ENCODE peak calls at places on chromosome 11, in five cellular contexts. I, H, R, J and G are unnamed samples.

GRCh38 chr11:63882555-63883242 is 34.3 kb downstream of the RCOR2 start:
- DNase-seq in I (no peak), H (peak), R (no peak), J (peak), G (no peak)

GRCh38 chr11:72982286-72982685 is 159.8 kb downstream of the FCHSD2 start:
- DNase-seq in I (no peak), H (no peak), R (no peak), J (no peak), G (no peak)

GRCh38 chr11:134235399-134235798 is 10.9 kb downstream of the VPS26B start:
- DNase-seq in I (no peak), H (no peak), R (no peak), J (no peak), G (no peak)

GRCh38 chr11:110479445-110480101 is 49.8 kb downstream of the FDX1 start:
- DNase-seq in I (no peak), H (no peak), R (peak), J (no peak), G (no peak)

GRCh38 chr11:59012942-59013256 is 73.2 kb upstream of the GLYATL1B start:
- DNase-seq in I (no peak), H (no peak), R (no peak), J (peak), G (no peak)

GRCh38 chr11:57288771-57289579 is 35.8 kb downstream of the TNKS1BP1 start:
- DNase-seq in I (peak), H (no peak), R (peak), J (no peak), G (peak)

GRCh38 chr11:62601114-62601363 is 626 bp downstream of the MTA2 start:
- DNase-seq in I (no peak), H (peak), R (no peak), J (no peak), G (peak)

GRCh38 chr11:111363985-111364384 is 15.1 kb downstream of the POU2AF1 start:
- DNase-seq in I (no peak), H (no peak), R (no peak), J (no peak), G (no peak)

GRCh38 chr11:27227744-27228143 is 135.3 kb downstream of the CCDC34 start:
- DNase-seq in I (no peak), H (no peak), R (no peak), J (no peak), G (no peak)

GRCh38 chr11:109076870-109077269 is 345.1 kb upstream of the C11orf87 start:
- DNase-seq in I (no peak), H (no peak), R (no peak), J (no peak), G (no peak)

GRCh38 chr11:61815790-61816735 is 740 bp downstream of the FADS1 start:
- DNase-seq in I (peak), H (peak), R (no peak), J (peak), G (peak)

GRCh38 chr11:105867742-105868141 is 154.3 kb downstream of the MSANTD4 start:
- DNase-seq in I (no peak), H (no peak), R (no peak), J (no peak), G (no peak)

GRCh38 chr11:35553831-35554230 is 28.4 kb upstream of the PAMR1 start:
- DNase-seq in I (no peak), H (no peak), R (peak), J (no peak), G (no peak)

GRCh38 chr11:60719406-60719805 is 5.1 kb upstream of the MS4A18 start:
- DNase-seq in I (no peak), H (no peak), R (no peak), J (no peak), G (peak)

GRCh38 chr11:127564803-127565202 is 564.2 kb upstream of the KIRREL3 start:
- DNase-seq in I (no peak), H (no peak), R (no peak), J (no peak), G (no peak)

GRCh38 chr11:115112779-115113178 is 391.4 kb downstream of the CADM1 start:
- DNase-seq in I (no peak), H (no peak), R (no peak), J (no peak), G (no peak)
- TF ChIP-seq CTCF in I (no peak), H (no peak), R (no peak), J (no peak), G (no peak)

GRCh38 chr11:89405629-89406028 is 85.5 kb downstream of the NOX4 start:
- DNase-seq in I (no peak), H (no peak), R (no peak), J (no peak), G (no peak)
- TF ChIP-seq CTCF in I (peak), H (no peak), R (peak), J (no peak), G (no peak)

DNA sequence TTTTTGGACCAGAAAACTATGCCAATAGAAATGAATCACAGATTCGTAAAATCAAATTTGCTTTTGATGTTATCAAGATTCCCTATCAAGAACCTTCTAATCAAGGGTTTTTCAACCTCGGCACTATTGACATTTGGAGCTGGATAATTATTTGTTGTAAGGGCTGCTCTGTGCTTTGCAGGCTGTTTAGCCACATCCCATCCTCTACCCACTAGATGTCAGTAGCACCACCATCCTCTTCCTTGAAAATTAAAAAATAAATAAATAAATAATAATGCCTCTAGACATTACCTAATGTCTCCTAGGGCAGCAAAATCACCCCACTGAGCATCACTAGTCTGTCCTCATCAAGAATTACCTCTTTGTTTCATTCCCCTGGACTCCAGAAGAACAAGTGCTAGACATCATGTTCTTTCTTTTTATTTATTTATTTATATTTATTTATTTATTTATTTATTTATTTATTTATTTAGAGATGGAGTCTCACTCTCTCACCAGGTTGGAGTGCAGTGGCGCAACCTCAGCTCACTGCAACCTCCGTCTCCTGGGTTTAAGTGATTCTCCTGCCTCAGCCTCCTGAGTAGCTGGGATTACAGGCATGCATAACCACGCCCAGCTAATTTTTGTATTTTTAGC is 744.7 kb downstream of the KCNA4 start:
- DNase-seq in I (no peak), H (no peak), R (no peak), J (no peak), G (no peak)
- TF ChIP-seq CTCF in I (no peak), H (no peak), R (peak), J (no peak), G (no peak)

GRCh38 chr11:77113382-77114088 is 10.9 kb downstream of the OMP start:
- DNase-seq in I (peak), H (no peak), R (no peak), J (no peak), G (no peak)

GRCh38 chr11:77115956-77116355 is 12.1 kb upstream of the MYO7A start:
- DNase-seq in I (no peak), H (no peak), R (no peak), J (no peak), G (no peak)

GRCh38 chr11:77117485-77117884 is 10.6 kb upstream of the MYO7A start:
- DNase-seq in I (no peak), H (no peak), R (no peak), J (no peak), G (no peak)

GRCh38 chr11:77114089-77114463 is 11.4 kb downstream of the OMP start:
- DNase-seq in I (no peak), H (no peak), R (no peak), J (no peak), G (no peak)

GRCh38 chr11:77115181-77115611 is 12.6 kb downstream of the OMP start:
- DNase-seq in I (peak), H (no peak), R (no peak), J (no peak), G (no peak)
- TF ChIP-seq CTCF in I (peak), H (no peak), R (no peak), J (no peak), G (no peak)

DNA sequence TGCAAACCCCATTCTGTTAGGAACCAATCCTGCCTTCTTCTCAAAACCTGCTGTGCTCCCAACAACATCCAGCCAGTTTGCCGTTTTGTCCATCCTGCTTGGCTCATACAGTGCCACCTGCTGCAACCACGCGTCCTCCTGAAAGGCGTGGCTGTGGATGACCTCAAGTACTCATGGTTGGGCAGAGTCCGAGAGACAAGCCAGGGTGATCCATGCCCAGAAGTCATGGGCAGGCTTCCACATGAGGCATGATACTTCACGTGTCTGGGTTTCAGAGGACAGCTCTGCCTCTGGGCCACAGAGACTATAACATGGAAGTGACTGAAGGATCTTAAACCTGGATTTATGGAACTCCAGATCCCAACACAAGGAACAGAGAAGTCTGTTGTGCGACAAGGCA is 15.5 kb downstream of the CARS1 start:
- DNase-seq in I (no peak), H (no peak), R (no peak), J (no peak), G (no peak)
- TF ChIP-seq CTCF in I (no peak), H (no peak), R (no peak), J (no peak), G (no peak)

DNA sequence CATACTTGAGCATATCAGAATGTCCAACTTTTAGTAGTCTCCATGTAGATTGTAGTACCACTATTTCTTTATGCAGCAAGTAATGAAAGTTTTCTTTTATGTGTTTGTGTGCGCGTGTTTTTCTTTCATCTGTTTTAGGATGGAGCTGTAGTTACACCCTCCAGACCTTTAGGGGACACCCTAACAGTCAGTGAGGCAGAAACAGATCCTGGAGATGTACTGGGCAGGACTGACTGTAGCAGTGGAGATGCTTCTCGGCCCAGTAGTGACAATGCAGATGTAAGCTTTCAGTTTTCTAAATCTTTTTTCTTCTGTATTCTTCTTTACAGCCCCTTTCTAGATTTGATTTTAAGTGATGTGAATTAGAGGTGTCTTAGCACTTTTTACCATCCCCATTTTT is 79.9 kb upstream of the GRIK4 start:
- DNase-seq in I (peak), H (no peak), R (peak), J (no peak), G (no peak)
- TF ChIP-seq CTCF in I (no peak), H (no peak), R (peak), J (no peak), G (no peak)

GRCh38 chr11:17208257-17208999 is 642 bp upstream of the PIK3C2A start:
- DNase-seq in I (peak), H (no peak), R (no peak), J (peak), G (peak)
- TF ChIP-seq CTCF in I (no peak), H (no peak), R (no peak), J (no peak), G (no peak)

GRCh38 chr11:94521684-94522083 is 9.4 kb downstream of the C11orf97 start:
- DNase-seq in I (no peak), H (no peak), R (no peak), J (no peak), G (no peak)
- TF ChIP-seq CTCF in I (peak), H (no peak), R (peak), J (no peak), G (peak)

GRCh38 chr11:104531075-104531474 is 367.1 kb upstream of the PDGFD start:
- DNase-seq in I (no peak), H (no peak), R (no peak), J (no peak), G (no peak)
- TF ChIP-seq CTCF in I (no peak), H (peak), R (no peak), J (peak), G (no peak)

GRCh38 chr11:898160-898517 is 12.5 kb downstream of the CHID1 start:
- DNase-seq in I (no peak), H (no peak), R (no peak), J (no peak), G (no peak)
- TF ChIP-seq CTCF in I (no peak), H (no peak), R (peak), J (no peak), G (no peak)